ENCODE peak calls at places on chromosomes 7 and 10, in ten cellular contexts. B is NCI-H748 treated with DMSO at 0.1 percent for 48 hours; U is activated T-cell treated with anti-CD3 and anti-CD28 coated beads for 4 hours; Q is posterior vena cava; W is activated T-helper 9 cell treated with anti-CD3 and anti-CD28 coated beads, Interleukin-2, amount 50 U/mL, for 16 hours; P is skeletal muscle cell; C is activated naive CD8-positive, alpha-beta T cell treated with anti-CD3 and anti-CD28 coated beads, Interleukin-2, amount 50 U/mL, for 24 hours; T is RWPE1; V is natural killer cell; M is activated CD4-positive, alpha-beta T cell treated with anti-CD3 and anti-CD28 coated beads for 24 hours. I is an unnamed sample.

GRCh38 chr10:75660833-75661232 is 229.4 kb downstream of the LRMDA start:
- DNase-seq in P (no peak), U (no peak), T (no peak), B (no peak), M (no peak), W (no peak), Q (no peak), C (no peak), V (no peak), I (no peak)

GRCh38 chr7:129279757-129280156 is 54.9 kb downstream of the AHCYL2 start:
- DNase-seq in B (no peak), T (no peak), Q (no peak), C (no peak), V (no peak), M (no peak), U (no peak), P (no peak), W (no peak), I (no peak)

GRCh38 chr7:102279537-102280400 is 6.9 kb upstream of the SH2B2 start:
- DNase-seq in P (no peak), W (peak; percentile 38), M (no peak), V (peak; percentile 29), U (peak; percentile 45), T (peak; percentile 60), C (peak; percentile 69), B (peak; percentile 43), Q (no peak), I (peak; percentile 53)

GRCh38 chr10:114313139-114313538 is 74.1 kb downstream of the VWA2 start:
- DNase-seq in B (no peak), T (no peak), V (no peak), U (no peak), W (no peak), Q (peak; percentile 47), C (no peak), M (no peak), P (no peak), I (no peak)

GRCh38 chr7:1595636-1596035 is 25.8 kb upstream of the PSMG3 start:
- DNase-seq in V (no peak), T (no peak), W (no peak), Q (no peak), M (no peak), P (no peak), C (no peak), B (no peak), U (no peak), I (no peak)

GRCh38 chr7:38186593-38187314 is 8.7 kb downstream of the STARD3NL start:
- DNase-seq in M (no peak), P (peak; percentile 45), W (no peak), T (peak; percentile 42), V (no peak), C (no peak), B (no peak), U (no peak), Q (no peak), I (no peak)

GRCh38 chr7:129615018-129615417 is 3.5 kb downstream of the NRF1 start:
- DNase-seq in C (peak; percentile 22), Q (no peak), U (no peak), V (no peak), B (no peak), M (no peak), P (peak; percentile 15), W (no peak), T (peak; percentile 20), I (no peak)

GRCh38 chr10:80324086-80324485 is 32.5 kb downstream of the DYDC1 start:
- DNase-seq in C (no peak), B (no peak), U (no peak), Q (no peak), P (peak; percentile 10), M (no peak), T (peak; percentile 38), W (no peak), V (no peak), I (no peak)

GRCh38 chr10:15168296-15168780 is at the start of gene NMT2:
- DNase-seq in T (no peak), M (no peak), P (no peak), V (peak; percentile 78), U (no peak), W (no peak), B (peak; percentile 58), C (no peak), Q (peak; percentile 95), I (peak; percentile 78)